ENCODE peak calls at places on chromosome 9, in five cellular contexts. W is stomach; P is B cell; X is CD8-positive, alpha-beta T cell; O is psoas muscle. V is an unnamed sample.

GRCh38 chr9:78396087-78396486 is 99.2 kb downstream of the PSAT1 start:
- DNase-seq in W (no peak), P (no peak), X (no peak), O (no peak), V (no peak)

GRCh38 chr9:123299558-123300126 is 31.3 kb upstream of the STRBP start:
- DNase-seq in W (no peak), P (no peak), X (no peak), O (no peak), V (no peak)

GRCh38 chr9:112655633-112656032 is 62.3 kb downstream of the INIP start:
- DNase-seq in W (no peak), P (no peak), X (no peak), O (no peak), V (no peak)

GRCh38 chr9:36987891-36988290 is 46.2 kb downstream of the PAX5 start:
- DNase-seq in W (no peak), P (no peak), X (no peak), O (no peak), V (no peak)

GRCh38 chr9:105694848-105695581 is 674 bp downstream of the TMEM38B start:
- DNase-seq in W (peak; percentile 60), P (peak; percentile 65), X (peak; percentile 71), O (peak; percentile 80), V (peak; percentile 81)

GRCh38 chr9:99753436-99753835 is 68.2 kb upstream of the NR4A3 start:
- DNase-seq in W (no peak), P (no peak), X (no peak), O (no peak), V (no peak)

GRCh38 chr9:63816742-63817621 is 1468.0 kb downstream of the FOXD4L5 start:
- DNase-seq in W (peak; percentile 79), P (peak; percentile 77), X (peak; percentile 81), O (peak; percentile 60), V (peak; percentile 83)

GRCh38 chr9:81529556-81530193 is 159.7 kb downstream of the TLE1 start:
- DNase-seq in W (peak; percentile 60), P (no peak), X (no peak), O (peak; percentile 22), V (no peak)

GRCh38 chr9:97406620-97407177 is 5.2 kb upstream of the TDRD7 start:
- DNase-seq in W (no peak), P (no peak), X (no peak), O (no peak), V (no peak)

GRCh38 chr9:70298245-70298771 is 39.5 kb downstream of the SMC5 start:
- DNase-seq in W (no peak), P (no peak), X (no peak), O (no peak), V (no peak)

GRCh38 chr9:70293214-70293613 is 34.4 kb downstream of the SMC5 start:
- DNase-seq in W (no peak), P (no peak), X (no peak), O (no peak), V (no peak)

GRCh38 chr9:70292253-70292652 is 33.5 kb downstream of the SMC5 start:
- DNase-seq in W (no peak), P (no peak), X (no peak), O (no peak), V (no peak)

GRCh38 chr9:70291446-70291845 is 32.7 kb downstream of the SMC5 start:
- DNase-seq in W (no peak), P (no peak), X (no peak), O (no peak), V (no peak)

DNA sequence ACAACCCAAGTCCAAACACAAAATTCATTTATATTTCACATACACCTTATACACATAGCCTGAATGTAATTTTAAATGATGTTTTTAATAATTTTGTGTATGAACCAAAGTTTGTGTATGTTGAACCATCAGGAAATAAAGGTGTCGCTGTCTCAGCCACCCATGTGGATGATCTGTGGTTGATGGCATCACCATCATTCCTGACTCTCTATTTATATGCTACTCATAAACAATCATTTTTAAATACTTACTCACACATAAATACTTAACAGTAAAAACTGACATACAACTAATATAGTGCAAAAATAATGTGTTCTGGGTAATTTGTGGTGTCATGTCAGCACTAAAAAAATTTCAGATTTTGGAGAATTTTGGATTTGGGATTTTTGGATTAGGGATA is 38.4 kb downstream of the SMC5 start:
- DNase-seq in W (no peak), P (no peak), X (no peak), O (no peak), V (no peak)
- TF ChIP-seq CTCF in W (no peak), P (no peak), X (no peak), O (no peak), V (no peak)

GRCh38 chr9:33166263-33167083 is 663 bp downstream of the B4GALT1 start:
- DNase-seq in W (peak; percentile 65), P (peak; percentile 50), X (no peak), O (peak; percentile 58), V (no peak)

GRCh38 chr9:33168941-33169544 is 1.9 kb upstream of the B4GALT1 start:
- DNase-seq in W (no peak), P (no peak), X (no peak), O (no peak), V (no peak)

GRCh38 chr9:33165263-33166151 is 1.6 kb downstream of the B4GALT1 start:
- DNase-seq in W (peak; percentile 61), P (no peak), X (peak; percentile 52), O (no peak), V (peak; percentile 76)

GRCh38 chr9:33167949-33168535 is 906 bp upstream of the B4GALT1 start:
- DNase-seq in W (no peak), P (no peak), X (no peak), O (no peak), V (peak; percentile 84)

GRCh38 chr9:33167084-33167948 is at the start of gene B4GALT1:
- DNase-seq in W (peak; percentile 97), P (peak; percentile 98), X (peak; percentile 99), O (peak; percentile 95), V (peak; percentile 94)
- TF ChIP-seq CTCF in W (peak; percentile 13), P (no peak), X (no peak), O (no peak), V (no peak)

GRCh38 chr9:34016149-34016548 is 32.5 kb downstream of the UBAP2 start:
- DNase-seq in W (no peak), P (no peak), X (no peak), O (no peak), V (no peak)

DNA sequence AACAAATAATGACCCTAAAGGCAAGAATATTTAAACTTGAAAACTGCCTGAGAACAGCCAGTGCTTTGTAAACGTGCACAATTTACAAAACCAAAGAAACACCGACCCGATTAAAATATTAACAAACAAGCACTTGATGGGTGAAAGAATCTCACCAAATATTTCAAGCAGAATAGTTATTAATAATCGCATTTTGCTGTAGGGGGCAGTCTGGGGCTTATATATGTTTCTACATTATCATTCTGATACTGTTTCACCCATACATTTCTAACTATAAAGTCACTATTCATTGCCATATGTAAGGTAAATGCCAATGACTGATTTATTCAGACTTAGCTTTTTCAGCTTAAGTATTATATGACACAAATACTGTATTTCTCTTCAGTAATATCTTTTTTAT is 37.7 kb downstream of the UBAP2 start:
- DNase-seq in W (no peak), P (no peak), X (no peak), O (no peak), V (no peak)
- TF ChIP-seq CTCF in W (no peak), P (peak; percentile 74), X (peak; percentile 64), O (no peak), V (peak; percentile 50)

DNA sequence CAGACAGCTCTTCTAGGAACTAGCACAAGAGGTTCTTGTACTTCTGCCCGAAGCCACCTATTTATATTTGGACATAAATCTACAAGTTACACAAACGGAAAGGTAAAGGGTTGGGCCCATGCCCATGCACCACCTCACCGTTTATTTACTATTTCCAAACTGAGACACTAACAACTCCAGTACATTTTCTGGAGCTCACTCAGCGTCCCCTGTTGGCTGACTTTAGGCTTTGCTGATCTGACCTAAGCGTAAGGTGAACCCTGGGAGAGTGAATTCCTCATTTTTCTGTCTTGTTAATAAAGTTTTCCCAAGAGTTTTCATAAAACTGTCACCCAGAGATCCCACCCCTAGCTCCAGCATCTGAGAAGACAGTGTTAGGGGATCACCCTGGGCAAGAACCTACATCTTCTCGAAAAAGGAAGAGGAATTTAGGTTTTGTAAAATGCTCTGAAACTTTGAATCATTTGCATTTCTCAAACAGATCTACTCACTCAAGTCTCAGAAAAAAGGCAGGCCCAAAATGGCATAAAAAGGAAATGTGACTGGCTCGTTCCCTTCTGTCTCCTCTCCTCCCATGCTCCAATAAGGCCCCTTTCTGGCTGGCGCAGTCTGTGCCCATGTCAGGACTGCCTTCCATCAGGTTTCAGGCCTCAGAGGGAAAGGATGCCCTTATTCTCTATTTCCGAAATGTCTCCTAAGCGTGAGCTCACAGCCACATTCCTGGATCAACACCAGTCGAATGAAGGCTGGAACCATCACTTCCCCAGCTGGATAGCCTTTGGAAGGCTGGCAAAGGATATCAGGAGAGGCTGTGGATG is 201.3 kb downstream of the FANCC start:
- DNase-seq in W (peak; percentile 78), P (no peak), X (no peak), O (no peak), V (no peak)
- TF ChIP-seq CTCF in W (peak; percentile 51), P (no peak), X (no peak), O (peak; percentile 29), V (no peak)

GRCh38 chr9:101460965-101461364 is 25.4 kb upstream of the ALDOB start:
- DNase-seq in W (no peak), P (no peak), X (no peak), O (no peak), V (no peak)

GRCh38 chr9:101458955-101459631 is 23.5 kb upstream of the ALDOB start:
- DNase-seq in W (no peak), P (peak; percentile 31), X (no peak), O (no peak), V (no peak)

GRCh38 chr9:101455656-101456235 is 20.2 kb upstream of the ALDOB start:
- DNase-seq in W (no peak), P (no peak), X (no peak), O (no peak), V (no peak)

GRCh38 chr9:101453776-101454570 is 18.4 kb upstream of the ALDOB start:
- DNase-seq in W (no peak), P (no peak), X (no peak), O (no peak), V (no peak)

GRCh38 chr9:101457003-101457402 is 21.4 kb upstream of the ALDOB start:
- DNase-seq in W (no peak), P (no peak), X (no peak), O (no peak), V (no peak)
- TF ChIP-seq CTCF in W (no peak), P (no peak), X (no peak), O (no peak), V (no peak)

V was measured in CD14-positive monocyte.